ENCODE peak calls at places on chromosomes 12 and 14, in nine cellular contexts. One of them, this sample, is unnamed.

GRCh38 chr14:77862154-77862783 is 62.4 kb downstream of the ADCK1 start:
- DNase-seq in Calu3: peak; percentile 80
- DNase-seq in lung: peak; percentile 65
- DNase-seq in foreskin fibroblast: peak; percentile 81
- DNase-seq in IMR-90: peak; percentile 49
- DNase-seq in GM13976: peak; percentile 87
- DNase-seq in nephron progenitor cell: peak; percentile 97
- DNase-seq in HepG2: peak; percentile 46
- DNase-seq in vagina: no peak
- DNase-seq in this sample: peak; percentile 74

GRCh38 chr12:3238196-3238595 is 161.0 kb downstream of the TSPAN9 start:
- DNase-seq in foreskin fibroblast: no peak
- DNase-seq in vagina: no peak
- DNase-seq in Calu3: no peak
- DNase-seq in IMR-90: no peak
- DNase-seq in HepG2: no peak
- DNase-seq in nephron progenitor cell: no peak
- DNase-seq in lung: no peak
- DNase-seq in GM13976: no peak
- DNase-seq in this sample: no peak

GRCh38 chr14:103522649-103523582 is at the start of gene CKB:
- DNase-seq in vagina: no peak
- DNase-seq in lung: no peak
- DNase-seq in IMR-90: peak; percentile 45
- DNase-seq in nephron progenitor cell: peak; percentile 81
- DNase-seq in HepG2: no peak
- DNase-seq in GM13976: peak; percentile 74
- DNase-seq in Calu3: peak; percentile 54
- DNase-seq in foreskin fibroblast: peak; percentile 82
- DNase-seq in this sample: no peak

GRCh38 chr12:13980548-13981295 is 680 bp downstream of the GRIN2B start:
- DNase-seq in IMR-90: no peak
- DNase-seq in Calu3: peak; percentile 15
- DNase-seq in foreskin fibroblast: no peak
- DNase-seq in lung: no peak
- DNase-seq in vagina: no peak
- DNase-seq in HepG2: no peak
- DNase-seq in GM13976: no peak
- DNase-seq in nephron progenitor cell: peak; percentile 59
- DNase-seq in this sample: no peak

GRCh38 chr14:24441485-24441884 is 1.1 kb downstream of the SDR39U1 start:
- DNase-seq in lung: no peak
- DNase-seq in Calu3: no peak
- DNase-seq in IMR-90: no peak
- DNase-seq in HepG2: no peak
- DNase-seq in GM13976: peak; percentile 12
- DNase-seq in nephron progenitor cell: no peak
- DNase-seq in foreskin fibroblast: no peak
- DNase-seq in vagina: no peak
- DNase-seq in this sample: no peak

GRCh38 chr14:93331375-93332031 is 1.3 kb downstream of the BTBD7 start:
- DNase-seq in GM13976: no peak
- DNase-seq in lung: no peak
- DNase-seq in Calu3: peak; percentile 16
- DNase-seq in HepG2: no peak
- DNase-seq in foreskin fibroblast: no peak
- DNase-seq in IMR-90: no peak
- DNase-seq in vagina: no peak
- DNase-seq in nephron progenitor cell: no peak
- DNase-seq in this sample: no peak

GRCh38 chr14:32913725-32914124 is 25.0 kb upstream of the NPAS3 start:
- DNase-seq in foreskin fibroblast: peak; percentile 16
- DNase-seq in vagina: no peak
- DNase-seq in IMR-90: no peak
- DNase-seq in Calu3: no peak
- DNase-seq in lung: no peak
- DNase-seq in HepG2: peak; percentile 36
- DNase-seq in GM13976: no peak
- DNase-seq in nephron progenitor cell: no peak
- DNase-seq in this sample: no peak

GRCh38 chr14:38777401-38777800 is 325.6 kb downstream of the SEC23A start:
- DNase-seq in IMR-90: no peak
- DNase-seq in vagina: no peak
- DNase-seq in GM13976: no peak
- DNase-seq in lung: no peak
- DNase-seq in Calu3: no peak
- DNase-seq in foreskin fibroblast: no peak
- DNase-seq in nephron progenitor cell: no peak
- DNase-seq in HepG2: no peak
- DNase-seq in this sample: no peak

GRCh38 chr12:48001426-48002178 is 2.7 kb downstream of the COL2A1 start:
- DNase-seq in HepG2: no peak
- DNase-seq in foreskin fibroblast: peak; percentile 75
- DNase-seq in nephron progenitor cell: peak; percentile 85
- DNase-seq in lung: no peak
- DNase-seq in Calu3: peak; percentile 32
- DNase-seq in IMR-90: no peak
- DNase-seq in vagina: no peak
- DNase-seq in GM13976: peak; percentile 46
- DNase-seq in this sample: no peak

GRCh38 chr14:106518054-106518943 is 991.9 kb downstream of the TMEM121 start:
- DNase-seq in vagina: no peak
- DNase-seq in HepG2: no peak
- DNase-seq in Calu3: peak; percentile 20
- DNase-seq in GM13976: peak; percentile 41
- DNase-seq in IMR-90: no peak
- DNase-seq in lung: peak; percentile 38
- DNase-seq in nephron progenitor cell: no peak
- DNase-seq in foreskin fibroblast: no peak
- DNase-seq in this sample: peak; percentile 86

GRCh38 chr14:83779266-83779665 is 1750.7 kb upstream of the FLRT2 start:
- DNase-seq in IMR-90: peak; percentile 78
- DNase-seq in nephron progenitor cell: no peak
- DNase-seq in vagina: no peak
- DNase-seq in foreskin fibroblast: peak; percentile 83
- DNase-seq in GM13976: no peak
- DNase-seq in lung: no peak
- DNase-seq in HepG2: no peak
- DNase-seq in Calu3: no peak
- DNase-seq in this sample: no peak

GRCh38 chr14:66613344-66613743 is 105.4 kb downstream of the GPHN start:
- DNase-seq in HepG2: no peak
- DNase-seq in IMR-90: no peak
- DNase-seq in lung: no peak
- DNase-seq in nephron progenitor cell: no peak
- DNase-seq in vagina: no peak
- DNase-seq in foreskin fibroblast: no peak
- DNase-seq in Calu3: no peak
- DNase-seq in GM13976: no peak
- DNase-seq in this sample: no peak

GRCh38 chr14:66606826-66607225 is 98.9 kb downstream of the GPHN start:
- DNase-seq in vagina: no peak
- DNase-seq in lung: no peak
- DNase-seq in HepG2: no peak
- DNase-seq in nephron progenitor cell: no peak
- DNase-seq in foreskin fibroblast: no peak
- DNase-seq in GM13976: no peak
- DNase-seq in Calu3: no peak
- DNase-seq in IMR-90: no peak
- DNase-seq in this sample: no peak

GRCh38 chr14:66610154-66610563 is 102.2 kb downstream of the GPHN start:
- DNase-seq in IMR-90: peak; percentile 7
- DNase-seq in nephron progenitor cell: no peak
- DNase-seq in HepG2: peak; percentile 7
- DNase-seq in lung: no peak
- DNase-seq in foreskin fibroblast: peak; percentile 35
- DNase-seq in vagina: no peak
- DNase-seq in Calu3: no peak
- DNase-seq in GM13976: no peak
- DNase-seq in this sample: no peak
- TF ChIP-seq CTCF in IMR-90: peak; percentile 39
- TF ChIP-seq CTCF in nephron progenitor cell: no peak
- TF ChIP-seq CTCF in HepG2: peak; percentile 41
- TF ChIP-seq CTCF in lung: no peak
- TF ChIP-seq CTCF in foreskin fibroblast: no peak
- TF ChIP-seq CTCF in vagina: no peak
- TF ChIP-seq CTCF in Calu3: peak; percentile 20
- TF ChIP-seq CTCF in GM13976: peak; percentile 11
- TF ChIP-seq CTCF in this sample: no peak

GRCh38 chr14:90139199-90139598 is 77.4 kb downstream of the KCNK13 start:
- DNase-seq in vagina: no peak
- DNase-seq in foreskin fibroblast: no peak
- DNase-seq in GM13976: no peak
- DNase-seq in Calu3: no peak
- DNase-seq in HepG2: no peak
- DNase-seq in IMR-90: no peak
- DNase-seq in lung: no peak
- DNase-seq in nephron progenitor cell: no peak
- DNase-seq in this sample: no peak

GRCh38 chr14:90137807-90138206 is 76.0 kb downstream of the KCNK13 start:
- DNase-seq in nephron progenitor cell: no peak
- DNase-seq in GM13976: no peak
- DNase-seq in foreskin fibroblast: no peak
- DNase-seq in lung: no peak
- DNase-seq in Calu3: no peak
- DNase-seq in IMR-90: peak; percentile 17
- DNase-seq in HepG2: no peak
- DNase-seq in vagina: no peak
- DNase-seq in this sample: no peak

GRCh38 chr14:90140956-90141316 is 79.1 kb downstream of the KCNK13 start:
- DNase-seq in HepG2: no peak
- DNase-seq in IMR-90: peak; percentile 71
- DNase-seq in foreskin fibroblast: peak; percentile 2
- DNase-seq in vagina: no peak
- DNase-seq in nephron progenitor cell: no peak
- DNase-seq in lung: no peak
- DNase-seq in GM13976: no peak
- DNase-seq in Calu3: no peak
- DNase-seq in this sample: no peak

GRCh38 chr14:90136904-90137303 is 75.1 kb downstream of the KCNK13 start:
- DNase-seq in lung: no peak
- DNase-seq in IMR-90: no peak
- DNase-seq in Calu3: no peak
- DNase-seq in foreskin fibroblast: no peak
- DNase-seq in HepG2: no peak
- DNase-seq in vagina: no peak
- DNase-seq in GM13976: no peak
- DNase-seq in nephron progenitor cell: no peak
- DNase-seq in this sample: no peak

DNA sequence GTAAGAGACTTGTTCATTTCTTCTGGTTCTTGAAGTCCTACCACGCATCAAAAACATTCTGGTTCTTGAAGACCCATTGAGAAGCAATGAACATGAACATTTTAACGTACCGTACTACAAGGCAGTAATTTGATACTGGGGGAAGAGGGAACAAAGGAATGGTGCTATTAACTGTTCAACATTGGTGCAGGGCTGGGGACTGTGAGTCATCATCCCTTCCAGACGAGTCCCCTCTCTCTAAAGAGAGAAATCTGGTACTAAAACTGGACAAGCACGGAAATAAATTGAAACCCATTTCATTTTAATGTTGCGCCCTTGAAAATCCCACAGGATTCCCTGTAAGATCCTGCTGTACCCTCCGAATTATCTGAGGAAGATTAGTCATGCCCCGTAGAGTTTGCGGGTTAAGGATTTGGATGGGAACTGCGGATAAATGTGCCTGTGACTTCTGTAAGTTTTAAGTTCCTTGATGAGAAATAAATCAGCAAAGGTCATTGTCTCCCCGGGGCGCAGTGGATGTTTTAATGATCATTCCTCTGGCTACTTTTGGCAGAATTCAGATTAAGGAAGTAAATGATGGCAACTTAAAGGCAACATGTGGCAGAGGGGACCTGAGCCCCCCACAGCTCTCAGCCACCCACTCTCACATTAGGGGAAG is 78.6 kb downstream of the KCNK13 start:
- DNase-seq in lung: no peak
- DNase-seq in GM13976: no peak
- DNase-seq in vagina: no peak
- DNase-seq in foreskin fibroblast: no peak
- DNase-seq in nephron progenitor cell: peak; percentile 7
- DNase-seq in Calu3: no peak
- DNase-seq in IMR-90: peak; percentile 17
- DNase-seq in HepG2: no peak
- DNase-seq in this sample: no peak
- TF ChIP-seq CTCF in lung: no peak
- TF ChIP-seq CTCF in GM13976: no peak
- TF ChIP-seq CTCF in vagina: no peak
- TF ChIP-seq CTCF in foreskin fibroblast: no peak
- TF ChIP-seq CTCF in nephron progenitor cell: no peak
- TF ChIP-seq CTCF in Calu3: no peak
- TF ChIP-seq CTCF in IMR-90: no peak
- TF ChIP-seq CTCF in HepG2: no peak
- TF ChIP-seq CTCF in this sample: no peak

DNA sequence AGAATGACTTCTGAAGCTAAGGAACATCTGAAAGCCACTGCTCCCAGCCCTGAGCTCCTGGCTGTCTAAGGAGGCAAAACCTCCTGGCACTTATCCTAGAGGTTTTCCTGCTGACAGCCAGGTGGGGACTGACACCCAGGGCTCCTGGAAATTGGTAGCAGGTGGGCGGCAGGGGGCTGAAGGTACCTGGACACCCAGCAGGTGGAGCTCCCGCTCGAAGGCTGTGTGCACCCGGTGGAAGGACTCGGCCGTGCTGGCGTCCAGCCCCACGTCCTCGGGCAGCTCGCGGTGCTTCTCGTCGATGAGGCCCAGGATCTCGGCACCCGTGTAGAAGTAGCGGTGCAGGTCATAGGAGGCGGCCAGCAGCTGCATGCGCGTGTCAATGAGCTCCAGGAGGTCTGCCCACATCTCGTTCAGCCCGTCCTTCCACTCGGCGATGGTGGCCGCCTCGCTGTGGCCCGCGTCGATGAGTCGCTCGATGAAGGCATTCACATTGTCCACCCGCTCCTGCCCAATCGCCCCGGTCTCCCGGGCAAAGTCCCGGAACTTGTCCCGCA is 68.2 kb downstream of the PLEKHG3 start:
- DNase-seq in nephron progenitor cell: no peak
- DNase-seq in Calu3: no peak
- DNase-seq in IMR-90: no peak
- DNase-seq in HepG2: peak; percentile 19
- DNase-seq in vagina: no peak
- DNase-seq in GM13976: no peak
- DNase-seq in foreskin fibroblast: no peak
- DNase-seq in lung: no peak
- DNase-seq in this sample: no peak
- TF ChIP-seq CTCF in nephron progenitor cell: no peak
- TF ChIP-seq CTCF in Calu3: no peak
- TF ChIP-seq CTCF in IMR-90: no peak
- TF ChIP-seq CTCF in HepG2: peak; percentile 74
- TF ChIP-seq CTCF in vagina: no peak
- TF ChIP-seq CTCF in GM13976: no peak
- TF ChIP-seq CTCF in foreskin fibroblast: no peak
- TF ChIP-seq CTCF in lung: no peak
- TF ChIP-seq CTCF in this sample: no peak

DNA sequence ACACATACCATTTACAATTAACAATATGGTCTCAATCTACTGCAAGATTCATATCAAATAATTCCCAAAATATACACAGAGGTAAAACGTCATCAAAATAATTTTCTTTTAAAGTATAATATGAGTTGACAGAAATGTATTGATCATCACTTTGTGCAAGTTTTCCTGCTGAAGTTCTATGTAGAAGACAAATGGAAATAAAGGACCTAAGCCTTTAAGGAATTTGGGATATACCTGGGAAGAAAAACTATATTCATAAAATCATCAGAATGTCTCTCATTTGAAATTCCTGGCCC is 61.1 kb upstream of the DAAM1 start:
- DNase-seq in vagina: no peak
- DNase-seq in nephron progenitor cell: no peak
- DNase-seq in Calu3: no peak
- DNase-seq in IMR-90: no peak
- DNase-seq in GM13976: no peak
- DNase-seq in foreskin fibroblast: no peak
- DNase-seq in lung: no peak
- DNase-seq in HepG2: no peak
- DNase-seq in this sample: no peak
- TF ChIP-seq CTCF in vagina: no peak
- TF ChIP-seq CTCF in nephron progenitor cell: no peak
- TF ChIP-seq CTCF in Calu3: no peak
- TF ChIP-seq CTCF in IMR-90: no peak
- TF ChIP-seq CTCF in GM13976: no peak
- TF ChIP-seq CTCF in foreskin fibroblast: no peak
- TF ChIP-seq CTCF in lung: no peak
- TF ChIP-seq CTCF in HepG2: no peak
- TF ChIP-seq CTCF in this sample: peak; percentile 21